ENCODE peak calls at places on chromosomes 2 and 18, in eight cellular contexts. S is tibial artery; D is left ventricle myocardium inferior; O is CD8-positive, alpha-beta memory T cell; E is psoas muscle; G is left lung; F is mesenchymal stem cell; N is CD4-positive, CD25-positive, alpha-beta regulatory T cell. H is an unnamed sample.

GRCh38 chr18:68262697-68263293 is 452.1 kb downstream of the TMX3 start:
- DNase-seq in G (no peak), E (no peak), D (no peak), N (no peak), O (no peak), F (peak), S (no peak), H (no peak)

GRCh38 chr2:25187729-25188350 is 19.5 kb upstream of the POMC start:
- DNase-seq in N (no peak), S (no peak), E (no peak), O (no peak), G (no peak), F (no peak), D (no peak), H (no peak)

GRCh38 chr2:240655931-240656886 is 26.5 kb downstream of the AQP12B start:
- DNase-seq in N (no peak), F (peak), D (no peak), G (no peak), O (no peak), S (no peak), E (no peak), H (peak)

GRCh38 chr2:214193943-214194342 is 216.9 kb upstream of the VWC2L start:
- DNase-seq in F (peak), D (no peak), S (no peak), G (no peak), E (no peak), N (no peak), O (no peak), H (no peak)

GRCh38 chr18:70156886-70157285 is 48.6 kb downstream of the RTTN start:
- DNase-seq in S (no peak), G (peak), O (no peak), N (no peak), F (no peak), D (no peak), E (no peak), H (no peak)

GRCh38 chr2:86201951-86202692 is 2.9 kb downstream of the MRPL35 start:
- DNase-seq in N (no peak), E (no peak), O (no peak), G (no peak), F (peak), D (no peak), S (no peak), H (no peak)

GRCh38 chr2:31729442-31730092 is 148.8 kb upstream of the SRD5A2 start:
- DNase-seq in N (no peak), D (no peak), G (no peak), O (no peak), S (no peak), F (peak), E (no peak), H (no peak)

GRCh38 chr2:3741867-3742602 is 38.7 kb downstream of the DCDC2C start:
- DNase-seq in G (no peak), F (no peak), O (no peak), E (no peak), D (no peak), N (no peak), S (no peak), H (no peak)

GRCh38 chr2:6526093-6526824 is 339.4 kb downstream of the CMPK2 start:
- DNase-seq in F (no peak), N (no peak), G (no peak), D (no peak), O (no peak), S (no peak), E (no peak), H (no peak)

GRCh38 chr18:49884959-49885358 is 71.6 kb upstream of the ACAA2 start:
- DNase-seq in N (no peak), G (no peak), S (no peak), D (no peak), O (no peak), E (no peak), F (no peak), H (no peak)

GRCh38 chr2:126797622-126798275 is 100.9 kb upstream of the TEX51 start:
- DNase-seq in E (no peak), F (no peak), N (no peak), O (no peak), S (peak), D (no peak), G (no peak), H (no peak)

GRCh38 chr18:812673-813404 is 797 bp upstream of the YES1 start:
- DNase-seq in S (peak), N (peak), F (peak), G (peak), E (peak), O (peak), D (peak), H (peak)

GRCh38 chr2:225091336-225091735 is 49.1 kb upstream of the DOCK10 start:
- DNase-seq in F (peak), N (no peak), E (no peak), D (no peak), G (no peak), S (no peak), O (no peak), H (no peak)

GRCh38 chr18:77012751-77013550 is 119.6 kb downstream of the MBP start:
- DNase-seq in G (no peak), D (no peak), N (no peak), O (no peak), E (no peak), S (no peak), F (no peak), H (no peak)

GRCh38 chr2:241553981-241554380 is 4.6 kb upstream of the BOK start:
- DNase-seq in S (no peak), F (no peak), D (no peak), N (no peak), O (no peak), E (no peak), G (peak), H (no peak)

GRCh38 chr2:181812106-181812745 is 79.3 kb upstream of the ITPRID2 start:
- DNase-seq in D (no peak), F (no peak), G (no peak), S (no peak), E (no peak), O (no peak), N (no peak), H (no peak)
- H3K27ac ChIP-seq in D (peak), F (peak), G (peak), S (no peak), E (no peak), O (no peak), N (no peak), H (no peak)

GRCh38 chr18:34659579-34660517 is 50.2 kb upstream of the DTNA start:
- DNase-seq in S (peak), O (no peak), N (no peak), F (peak), D (peak), E (peak), G (peak), H (peak)
- H3K4me3 ChIP-seq in S (no peak), O (no peak), N (no peak), F (peak), D (no peak), E (peak), G (no peak), H (no peak)

GRCh38 chr18:3458378-3458777 is 8.4 kb downstream of the TGIF1 start:
- DNase-seq in D (no peak), E (no peak), G (no peak), O (peak), F (peak), S (no peak), N (no peak), H (no peak)
- H3K27ac ChIP-seq in D (no peak), E (no peak), G (peak), O (peak), F (peak), S (no peak), N (peak), H (no peak)

DNA sequence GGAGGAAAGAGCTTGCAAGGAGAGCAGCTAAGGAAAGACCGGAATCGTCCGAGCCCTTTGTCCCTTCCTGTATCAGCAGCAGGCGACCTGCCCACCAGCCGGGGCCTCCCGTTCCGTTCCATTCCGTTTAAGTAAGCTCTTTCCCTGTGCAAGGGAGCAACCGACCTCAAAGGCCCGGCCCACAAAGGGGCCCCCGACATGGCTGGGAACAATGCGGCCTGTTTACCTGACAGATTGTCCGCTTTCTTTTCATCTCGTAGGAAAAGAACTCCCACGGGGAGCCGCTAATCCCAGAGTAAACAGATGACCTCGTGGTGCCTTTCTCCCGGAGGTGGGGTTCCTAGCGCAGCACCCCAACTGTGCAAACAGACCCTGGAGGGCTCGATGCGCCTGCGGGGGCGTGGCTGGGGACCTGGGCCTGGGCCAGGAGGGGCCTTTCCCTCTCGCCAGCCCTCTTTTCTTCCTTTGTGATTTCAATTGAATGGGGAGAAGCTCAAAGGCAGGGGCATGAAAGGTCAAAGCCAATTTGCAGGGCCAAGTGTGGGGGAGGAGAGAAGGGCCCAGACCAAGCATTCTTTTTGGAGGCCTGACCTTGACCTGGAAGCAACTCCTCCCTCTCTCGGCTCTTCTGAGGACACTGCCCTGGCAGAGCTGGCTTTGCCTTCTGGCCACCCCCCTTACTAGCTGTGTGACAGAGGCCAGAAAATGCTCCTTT is 120.2 kb downstream of the INHBB start:
- DNase-seq in S (peak), G (peak), F (no peak), N (no peak), O (peak), D (no peak), E (no peak), H (no peak)
- H3K4me3 ChIP-seq in S (no peak), G (no peak), F (no peak), N (no peak), O (no peak), D (peak), E (no peak), H (no peak)

GRCh38 chr2:231223458-231223970 is 25.1 kb downstream of the ARMC9 start:
- DNase-seq in N (no peak), D (no peak), G (no peak), O (no peak), E (no peak), S (peak), F (peak), H (no peak)

GRCh38 chr2:231219289-231219688 is 20.9 kb downstream of the ARMC9 start:
- DNase-seq in D (no peak), S (no peak), E (no peak), G (no peak), F (no peak), N (no peak), O (no peak), H (no peak)

GRCh38 chr2:231223001-231223375 is 24.6 kb downstream of the ARMC9 start:
- DNase-seq in S (no peak), F (no peak), D (no peak), E (no peak), O (no peak), N (no peak), G (no peak), H (no peak)

GRCh38 chr2:231222318-231223000 is 24.0 kb downstream of the ARMC9 start:
- DNase-seq in E (no peak), S (peak), D (no peak), F (peak), N (no peak), O (no peak), G (no peak), H (no peak)

DNA sequence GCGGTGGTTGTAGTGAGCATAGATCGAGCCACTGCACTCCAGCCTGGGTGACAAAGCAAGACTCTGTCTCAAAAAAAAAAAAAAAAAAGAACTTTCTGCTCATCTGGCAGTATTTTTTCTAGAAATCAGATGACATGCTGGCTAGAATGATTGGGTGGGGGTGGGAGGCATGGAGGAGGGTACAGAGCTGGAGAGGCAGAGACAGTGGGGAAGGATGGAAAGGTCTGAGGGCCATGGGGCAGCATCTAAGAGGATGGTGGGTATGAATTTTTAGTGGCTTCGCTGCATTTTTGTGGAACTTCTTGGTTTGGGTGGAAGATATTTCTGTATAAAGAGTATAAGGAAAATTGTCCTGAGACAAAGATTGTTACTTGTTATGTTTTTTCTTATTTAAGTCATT is 23.3 kb downstream of the ARMC9 start:
- DNase-seq in N (no peak), E (no peak), O (no peak), D (no peak), S (peak), G (no peak), F (peak), H (no peak)
- H3K27ac ChIP-seq in N (no peak), E (no peak), O (no peak), D (no peak), S (peak), G (no peak), F (peak), H (no peak)

DNA sequence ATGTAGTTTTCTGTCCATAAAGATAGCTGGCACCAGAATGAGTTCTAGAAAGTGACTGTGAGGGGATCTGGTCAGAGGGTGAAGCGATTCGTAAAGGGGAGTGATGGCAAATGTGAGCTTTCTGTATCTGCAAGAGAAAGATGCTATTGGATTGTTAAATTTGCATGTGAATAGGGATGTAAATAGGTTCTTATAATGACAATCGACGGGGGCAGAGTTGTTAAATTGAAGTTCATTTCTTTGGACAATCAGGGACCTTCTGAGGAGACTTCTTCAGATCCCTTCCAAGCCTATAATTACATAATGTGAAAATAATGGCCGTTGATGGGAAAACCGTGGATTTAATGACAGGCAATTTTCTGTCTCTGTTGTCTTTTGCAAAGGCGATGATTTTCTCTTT is 52.2 kb upstream of the TMEM18 start:
- DNase-seq in D (no peak), O (no peak), G (no peak), E (no peak), F (no peak), S (no peak), N (no peak), H (no peak)
- H3K4me3 ChIP-seq in D (no peak), O (no peak), G (no peak), E (no peak), F (no peak), S (no peak), N (no peak), H (no peak)

DNA sequence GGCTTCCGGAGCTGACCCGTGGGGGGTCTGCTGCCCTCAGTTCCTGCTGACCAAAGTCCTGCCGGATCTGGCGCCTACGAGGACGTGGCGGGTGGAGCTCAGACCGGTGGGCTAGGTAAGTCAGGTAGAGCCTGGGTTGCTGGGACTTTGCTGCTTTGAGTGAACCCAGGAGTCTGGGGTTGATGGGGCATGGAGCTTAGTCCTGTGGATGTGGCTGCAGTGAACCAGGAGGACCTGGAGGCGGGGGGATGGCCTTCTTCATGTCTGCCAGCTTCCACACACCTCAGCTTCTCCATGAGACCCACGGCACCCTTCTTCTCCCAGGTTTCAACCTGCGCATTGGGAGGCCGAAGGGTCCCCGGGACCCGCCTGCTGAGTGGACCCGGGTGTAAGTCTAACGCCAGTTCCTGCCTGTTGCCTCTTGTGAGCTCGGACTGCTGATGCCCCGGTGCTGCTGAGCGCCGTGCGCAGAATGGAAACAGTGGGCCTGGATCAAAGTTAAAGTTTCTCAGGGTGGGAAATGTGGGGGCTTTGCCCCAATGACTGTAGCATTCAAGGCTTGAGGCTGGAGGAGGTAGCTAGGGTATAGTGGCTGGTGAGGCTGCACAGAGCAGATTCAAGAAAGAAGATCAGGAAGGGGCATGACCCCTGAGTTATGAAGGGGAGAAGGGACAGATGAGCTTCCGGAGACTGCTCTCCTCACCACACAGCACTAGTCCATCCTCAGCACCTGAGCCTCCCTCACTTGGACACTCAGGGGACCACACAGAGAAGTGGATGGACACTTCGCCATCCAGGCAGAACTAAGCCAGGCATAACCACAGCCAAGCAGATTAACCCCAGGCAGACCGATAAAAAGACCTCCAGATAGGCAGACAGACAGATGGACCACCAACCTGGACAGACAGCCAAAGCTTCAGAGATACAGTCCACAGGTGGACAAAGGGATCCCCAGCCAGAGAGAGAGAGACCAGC is 17.3 kb downstream of the PTPN18 start:
- DNase-seq in O (no peak), N (no peak), D (no peak), G (no peak), S (no peak), F (no peak), E (no peak), H (no peak)
- H3K27ac ChIP-seq in O (peak), N (peak), D (peak), G (peak), S (peak), F (no peak), E (peak), H (peak)

GRCh38 chr2:44713170-44713569 is 228.3 kb upstream of the SIX3 start:
- DNase-seq in F (no peak), O (no peak), N (peak), G (no peak), D (no peak), S (no peak), E (no peak), H (no peak)
- H3K4me3 ChIP-seq in F (no peak), O (no peak), N (peak), G (no peak), D (no peak), S (no peak), E (no peak), H (no peak)

GRCh38 chr2:174597347-174598047 is at the start of gene WIPF1:
- DNase-seq in G (no peak), D (no peak), F (peak), E (no peak), S (no peak), O (peak), N (peak), H (no peak)

GRCh38 chr2:174603280-174603679 is 5.7 kb upstream of the WIPF1 start:
- DNase-seq in O (peak), E (no peak), S (peak), F (peak), G (no peak), D (no peak), N (peak), H (peak)

GRCh38 chr2:174602741-174603140 is 5.1 kb upstream of the WIPF1 start:
- DNase-seq in D (no peak), G (no peak), N (no peak), F (no peak), O (no peak), S (no peak), E (no peak), H (no peak)

GRCh38 chr2:174599310-174599941 is 1.8 kb upstream of the WIPF1 start:
- DNase-seq in G (no peak), O (no peak), F (no peak), D (no peak), E (no peak), N (no peak), S (no peak), H (no peak)

GRCh38 chr2:174600349-174600748 is 2.7 kb upstream of the WIPF1 start:
- DNase-seq in S (no peak), G (no peak), N (peak), E (no peak), O (no peak), D (no peak), F (no peak), H (no peak)
- H3K27ac ChIP-seq in S (no peak), G (peak), N (peak), E (no peak), O (no peak), D (peak), F (no peak), H (no peak)